ENCODE peak calls at places on chromosomes 11 and 22, in seven cellular contexts. K is heart right ventricle, B is psoas muscle, V is foreskin fibroblast, A is epithelial cell of esophagus, G is AG10803, Y is suprapubic skin. R is an unnamed sample.

GRCh38 chr11:65557280-65558001 is 718 bp downstream of the LTBP3 start:
- DNase-seq in K (peak; percentile 43), B (peak; percentile 61), V (no peak), A (no peak), G (no peak), Y (peak; percentile 73), R (no peak)

GRCh38 chr11:65555693-65556231 is 2.4 kb downstream of the LTBP3 start:
- DNase-seq in K (peak; percentile 62), B (peak; percentile 83), V (peak; percentile 94), A (no peak), G (peak; percentile 95), Y (peak; percentile 86), R (peak; percentile 98)

GRCh38 chr11:100546714-100547113 is 140.4 kb upstream of the ARHGAP42 start:
- DNase-seq in K (no peak), B (no peak), V (no peak), A (peak; percentile 96), G (no peak), Y (no peak), R (no peak)

GRCh38 chr11:94873910-94874575 is 99.3 kb downstream of the CWC15 start:
- DNase-seq in K (no peak), B (no peak), V (no peak), A (no peak), G (no peak), Y (no peak), R (no peak)

GRCh38 chr11:61747389-61748285 is 4.8 kb upstream of the MYRF start:
- DNase-seq in K (peak; percentile 79), B (peak; percentile 89), V (no peak), A (peak; percentile 66), G (peak; percentile 52), Y (peak; percentile 80), R (peak; percentile 81)

GRCh38 chr22:37610480-37611148 is 2.0 kb downstream of the GGA1 start:
- DNase-seq in K (no peak), B (no peak), V (no peak), A (peak; percentile 27), G (no peak), Y (no peak), R (peak; percentile 68)

GRCh38 chr11:71564430-71564829 is 933 bp upstream of the KRTAP5-10 start:
- DNase-seq in K (no peak), B (no peak), V (no peak), A (no peak), G (no peak), Y (no peak), R (no peak)

GRCh38 chr22:31790240-31790639 is 36.4 kb downstream of the DEPDC5 start:
- DNase-seq in K (no peak), B (no peak), V (no peak), A (no peak), G (no peak), Y (no peak), R (no peak)

GRCh38 chr11:26286472-26287066 is 45.4 kb upstream of the ANO3 start:
- DNase-seq in K (no peak), B (no peak), V (peak; percentile 12), A (peak; percentile 27), G (no peak), Y (no peak), R (no peak)

GRCh38 chr22:31084811-31085492 is 3.8 kb downstream of the SMTN start:
- DNase-seq in K (peak; percentile 90), B (peak; percentile 93), V (peak; percentile 71), A (peak; percentile 75), G (peak; percentile 87), Y (peak; percentile 93), R (peak; percentile 82)

GRCh38 chr11:84345597-84345996 is 1059.4 kb upstream of the CCDC90B start:
- DNase-seq in K (no peak), B (no peak), V (no peak), A (no peak), G (no peak), Y (no peak), R (no peak)

GRCh38 chr11:93773045-93773477 is 11.0 kb upstream of the MED17 start:
- DNase-seq in K (no peak), B (no peak), V (no peak), A (no peak), G (no peak), Y (no peak), R (no peak)

GRCh38 chr11:43788394-43788793 is 92.2 kb upstream of the ALKBH3 start:
- DNase-seq in K (no peak), B (no peak), V (no peak), A (no peak), G (no peak), Y (no peak), R (no peak)

GRCh38 chr11:124812876-124813275 is 12.7 kb upstream of the MSANTD2 start:
- DNase-seq in K (no peak), B (no peak), V (no peak), A (no peak), G (peak; percentile 21), Y (no peak), R (no peak)

GRCh38 chr22:44360686-44361381 is 48.1 kb upstream of the SHISAL1 start:
- DNase-seq in K (peak; percentile 59), B (peak; percentile 60), V (peak; percentile 73), A (peak; percentile 94), G (peak; percentile 99), Y (peak; percentile 70), R (no peak)

GRCh38 chr11:26993965-26994446 is at the start of gene FIBIN:
- DNase-seq in K (peak; percentile 24), B (peak; percentile 68), V (no peak), A (peak; percentile 31), G (peak; percentile 75), Y (peak; percentile 68), R (peak; percentile 14)

GRCh38 chr22:20438066-20438677 is 547 bp upstream of the SCARF2 start:
- DNase-seq in K (no peak), B (peak; percentile 67), V (peak; percentile 38), A (no peak), G (peak; percentile 63), Y (peak; percentile 62), R (no peak)

GRCh38 chr22:23522642-23523251 is 57.3 kb downstream of the IGLL1 start:
- DNase-seq in K (no peak), B (peak; percentile 38), V (peak; percentile 18), A (no peak), G (no peak), Y (no peak), R (no peak)

GRCh38 chr11:83521647-83522596 is 235.8 kb upstream of the CCDC90B start:
- DNase-seq in K (no peak), B (no peak), V (peak; percentile 3), A (peak; percentile 25), G (peak; percentile 34), Y (no peak), R (no peak)

GRCh38 chr22:50325444-50326224 is 1.2 kb downstream of the DENND6B start:
- DNase-seq in K (no peak), B (no peak), V (no peak), A (no peak), G (no peak), Y (no peak), R (no peak)
- H3K4me3 ChIP-seq in K (no peak overlapping the region), B (peak overlapping the region; percentile 88), V (peak overlapping the region; percentile 71), A (peak overlapping the region; percentile 54), G (peak overlapping the region; percentile 68), Y (peak overlapping the region; percentile 74), R (no peak overlapping the region)

DNA sequence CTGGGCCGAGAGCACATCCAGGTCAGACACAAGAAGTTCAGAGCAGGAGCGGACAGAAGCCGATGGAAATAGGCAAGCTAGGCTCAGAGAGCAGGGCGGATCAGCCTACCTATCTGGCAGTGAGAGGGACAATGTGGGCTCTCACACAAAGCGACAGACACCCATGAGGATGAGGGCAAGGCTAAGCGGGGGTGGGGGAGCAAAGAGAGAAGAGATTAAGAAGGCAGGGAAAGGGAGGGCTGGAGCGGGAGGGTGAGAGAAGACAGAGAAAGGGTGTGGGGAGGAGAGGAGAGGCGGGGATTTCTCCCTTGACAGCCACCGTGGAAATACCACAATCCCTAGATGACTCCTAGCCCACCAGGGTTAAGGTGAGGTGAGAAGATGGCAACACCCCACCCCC is 57.9 kb downstream of the BUD13 start:
- DNase-seq in K (no peak), B (no peak), V (no peak), A (no peak), G (no peak), Y (no peak), R (no peak)
- H3K4me3 ChIP-seq in K (no peak overlapping the region), B (no peak overlapping the region), V (no peak overlapping the region), A (no peak overlapping the region), G (no peak overlapping the region), Y (no peak overlapping the region), R (no peak overlapping the region)

GRCh38 chr22:41912338-41913039 is 2.4 kb downstream of the SHISA8 start:
- DNase-seq in K (no peak), B (no peak), V (no peak), A (no peak), G (no peak), Y (peak; percentile 53), R (peak; percentile 20)

GRCh38 chr22:41915035-41915782 is at the start of gene SHISA8:
- DNase-seq in K (peak; percentile 56), B (peak; percentile 66), V (peak; percentile 24), A (peak; percentile 56), G (peak; percentile 16), Y (no peak), R (peak; percentile 70)

GRCh38 chr22:41913040-41913719 is 1.7 kb downstream of the SHISA8 start:
- DNase-seq in K (no peak), B (no peak), V (no peak), A (no peak), G (no peak), Y (peak; percentile 60), R (peak; percentile 82)

GRCh38 chr22:41914611-41915034 is 251 bp downstream of the SHISA8 start:
- DNase-seq in K (no peak), B (no peak), V (no peak), A (no peak), G (no peak), Y (no peak), R (no peak)

DNA sequence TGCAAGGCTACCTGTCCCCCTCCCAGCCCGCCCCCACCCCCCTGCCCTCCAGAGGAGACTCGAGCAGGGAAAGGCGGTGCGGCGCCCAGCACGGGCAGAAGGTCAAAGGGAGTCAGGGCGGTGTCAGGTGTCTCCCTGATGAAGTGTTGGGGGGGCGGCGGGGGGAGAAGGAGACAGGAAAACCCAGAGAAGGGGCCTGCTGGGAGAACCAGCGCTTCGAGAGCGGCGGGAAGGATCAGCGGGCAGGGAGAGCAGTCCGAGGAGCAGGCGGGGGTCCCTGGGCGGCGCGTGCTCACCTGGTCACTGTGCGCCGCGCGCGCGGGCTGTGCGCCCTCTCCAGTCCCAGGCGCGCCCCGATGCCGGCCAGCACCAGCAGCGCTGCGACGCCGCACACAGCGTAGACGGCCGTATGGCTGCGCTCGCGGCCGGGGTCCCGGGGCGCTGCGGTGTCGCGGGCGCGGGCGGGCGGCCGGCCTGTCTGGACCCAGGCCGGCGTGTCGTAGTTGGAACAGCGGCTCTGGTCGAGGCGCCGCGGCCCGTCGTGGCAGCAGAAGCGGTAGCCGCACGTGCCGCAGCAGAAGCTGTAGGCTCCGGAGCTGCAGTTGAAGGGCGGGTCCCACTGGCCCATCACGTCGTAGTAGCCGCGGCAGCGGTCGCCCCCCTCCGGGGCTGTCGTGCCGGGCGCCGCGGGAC is 886 bp downstream of the SHISA8 start:
- DNase-seq in K (no peak), B (no peak), V (no peak), A (no peak), G (no peak), Y (peak; percentile 55), R (no peak)
- H3K4me3 ChIP-seq in K (no peak overlapping the region), B (no peak overlapping the region), V (no peak overlapping the region), A (no peak overlapping the region), G (no peak overlapping the region), Y (peak overlapping the region; percentile 53), R (no peak overlapping the region)

GRCh38 chr22:42174062-42174461 is 43.5 kb upstream of the CYP2D6 start:
- DNase-seq in K (no peak), B (no peak), V (peak; percentile 45), A (no peak), G (peak; percentile 50), Y (no peak), R (no peak)
- H3K4me3 ChIP-seq in K (no peak overlapping the region), B (no peak overlapping the region), V (no peak overlapping the region), A (no peak overlapping the region), G (no peak overlapping the region), Y (no peak overlapping the region), R (no peak overlapping the region)